ENCODE peak calls at places on chromosome 4, in nine cellular contexts. D is colonic mucosa, J is amygdala, I is fibroblast of gingiva, N is Peyer's patch, T is NCI-H1092 treated with DMSO at 0.1 percent for 48 hours, K is putamen, U is HS-27A, R is stomach. P is an unnamed sample.

GRCh38 chr4:66766557-66766956 is 778.7 kb downstream of the CENPC start:
- DNase-seq in D (no peak), J (no peak), I (no peak), N (no peak), T (no peak), K (no peak), U (no peak), R (no peak), P (no peak)

GRCh38 chr4:76733380-76733779 is 164.6 kb downstream of the SOWAHB start:
- DNase-seq in D (no peak), J (no peak), I (no peak), N (no peak), T (peak), K (no peak), U (no peak), R (peak), P (no peak)

GRCh38 chr4:102687373-102687981 is 73.3 kb downstream of the MANBA start:
- DNase-seq in D (no peak), J (no peak), I (no peak), N (no peak), T (no peak), K (no peak), U (no peak), R (no peak), P (no peak)

GRCh38 chr4:66943117-66943516 is 602.2 kb downstream of the CENPC start:
- DNase-seq in D (no peak), J (peak), I (no peak), N (no peak), T (no peak), K (peak), U (no peak), R (no peak), P (no peak)

GRCh38 chr4:89298788-89299152 is 8.8 kb downstream of the GPRIN3 start:
- DNase-seq in D (no peak), J (no peak), I (peak), N (no peak), T (no peak), K (no peak), U (no peak), R (no peak), P (peak)

GRCh38 chr4:38162240-38162784 is 202.1 kb downstream of the PTTG2 start:
- DNase-seq in D (peak), J (no peak), I (peak), N (no peak), T (no peak), K (no peak), U (no peak), R (peak), P (no peak)

GRCh38 chr4:71732706-71733105 is 51.2 kb downstream of the GC start:
- DNase-seq in D (no peak), J (no peak), I (no peak), N (no peak), T (no peak), K (no peak), U (no peak), R (no peak), P (no peak)

GRCh38 chr4:176193898-176194297 is 1.5 kb downstream of the SPATA4 start:
- DNase-seq in D (no peak), J (no peak), I (peak), N (no peak), T (no peak), K (no peak), U (no peak), R (no peak), P (no peak)

GRCh38 chr4:87353592-87353991 is 30.9 kb upstream of the HSD17B13 start:
- DNase-seq in D (no peak), J (peak), I (peak), N (no peak), T (peak), K (peak), U (peak), R (no peak), P (no peak)

GRCh38 chr4:177281544-177281943 is 28.1 kb upstream of the NEIL3 start:
- DNase-seq in D (no peak), J (no peak), I (no peak), N (no peak), T (no peak), K (no peak), U (no peak), R (no peak), P (no peak)

GRCh38 chr4:132059227-132059626 is 1089.9 kb upstream of the PCDH10 start:
- DNase-seq in D (no peak), J (no peak), I (no peak), N (no peak), T (no peak), K (no peak), U (no peak), R (no peak), P (no peak)

GRCh38 chr4:25667931-25668557 is 12.4 kb downstream of the SLC34A2 start:
- DNase-seq in D (peak), J (no peak), I (no peak), N (no peak), T (no peak), K (no peak), U (no peak), R (no peak), P (no peak)

GRCh38 chr4:152556814-152557213 is 20.9 kb upstream of the FBXW7 start:
- DNase-seq in D (no peak), J (no peak), I (no peak), N (no peak), T (no peak), K (no peak), U (no peak), R (no peak), P (no peak)

GRCh38 chr4:140071806-140072205 is 82.2 kb downstream of the MAML3 start:
- DNase-seq in D (no peak), J (no peak), I (peak), N (peak), T (no peak), K (no peak), U (peak), R (no peak), P (peak)

GRCh38 chr4:116734178-116734577 is 351.2 kb downstream of the TRAM1L1 start:
- DNase-seq in D (no peak), J (no peak), I (no peak), N (no peak), T (no peak), K (no peak), U (no peak), R (no peak), P (no peak)

GRCh38 chr4:189305500-189305899 is 635.2 kb upstream of the FRG1 start:
- DNase-seq in D (no peak), J (no peak), I (no peak), N (no peak), T (peak), K (no peak), U (no peak), R (no peak), P (no peak)

GRCh38 chr4:8029689-8030088 is 90.0 kb upstream of the AFAP1 start:
- DNase-seq in D (no peak), J (no peak), I (no peak), N (no peak), T (no peak), K (no peak), U (no peak), R (no peak), P (no peak)

GRCh38 chr4:23930750-23931488 is 41.1 kb upstream of the PPARGC1A start:
- DNase-seq in D (peak), J (peak), I (peak), N (no peak), T (no peak), K (no peak), U (no peak), R (peak), P (no peak)

GRCh38 chr4:4225915-4226605 is 669 bp downstream of the OTOP1 start:
- DNase-seq in D (no peak), J (no peak), I (peak), N (no peak), T (no peak), K (no peak), U (no peak), R (no peak), P (no peak)

GRCh38 chr4:98558770-98559169 is 99.6 kb downstream of the TSPAN5 start:
- DNase-seq in D (no peak), J (no peak), I (no peak), N (no peak), T (no peak), K (no peak), U (no peak), R (no peak), P (no peak)

GRCh38 chr4:11698846-11699590 is 270.3 kb upstream of the HS3ST1 start:
- DNase-seq in D (no peak), J (no peak), I (no peak), N (no peak), T (no peak), K (peak), U (no peak), R (no peak), P (no peak)

GRCh38 chr4:36332782-36333131 is 51.3 kb downstream of the DTHD1 start:
- DNase-seq in D (no peak), J (no peak), I (no peak), N (no peak), T (no peak), K (no peak), U (no peak), R (no peak), P (no peak)

GRCh38 chr4:74663631-74664030 is 130.7 kb downstream of the BTC start:
- DNase-seq in D (no peak), J (no peak), I (no peak), N (no peak), T (no peak), K (no peak), U (no peak), R (no peak), P (no peak)

GRCh38 chr4:55143858-55144257 is 18.5 kb upstream of the KDR start:
- DNase-seq in D (no peak), J (no peak), I (no peak), N (no peak), T (peak), K (no peak), U (no peak), R (no peak), P (no peak)

GRCh38 chr4:181952478-181952877 is 290.7 kb upstream of the TENM3 start:
- DNase-seq in D (peak), J (no peak), I (peak), N (no peak), T (no peak), K (no peak), U (no peak), R (no peak), P (no peak)

GRCh38 chr4:179605196-179605595 is 2163.0 kb upstream of the AGA start:
- DNase-seq in D (no peak), J (no peak), I (no peak), N (no peak), T (no peak), K (no peak), U (no peak), R (no peak), P (no peak)

GRCh38 chr4:143768007-143768591 is 67.6 kb upstream of the FREM3 start:
- DNase-seq in D (no peak), J (no peak), I (peak), N (no peak), T (no peak), K (no peak), U (no peak), R (no peak), P (no peak)

GRCh38 chr4:105215609-105216313 is 69.1 kb downstream of the TET2 start:
- DNase-seq in D (no peak), J (no peak), I (no peak), N (no peak), T (no peak), K (no peak), U (no peak), R (no peak), P (no peak)

GRCh38 chr4:154807042-154807630 is 26.1 kb downstream of the RBM46 start:
- DNase-seq in D (no peak), J (no peak), I (peak), N (no peak), T (peak), K (peak), U (peak), R (no peak), P (no peak)

GRCh38 chr4:99679204-99679603 is 21.6 kb upstream of the C4orf54 start:
- DNase-seq in D (no peak), J (no peak), I (peak), N (no peak), T (peak), K (no peak), U (no peak), R (no peak), P (no peak)

GRCh38 chr4:125529071-125529470 is 214.3 kb downstream of the FAT4 start:
- DNase-seq in D (no peak), J (no peak), I (peak), N (no peak), T (no peak), K (no peak), U (no peak), R (no peak), P (no peak)